ENCODE peak calls at places on chromosomes 1 and 21, in ten cellular contexts. One of them, this sample, is unnamed.

GRCh38 chr1:32798191-32798590 is 19.0 kb downstream of the YARS1 start:
- DNase-seq in GM23338: no peak
- DNase-seq in RCC 7860: no peak
- DNase-seq in NAMALWA: no peak
- DNase-seq in RPMI7951: peak; percentile 89
- DNase-seq in naive thymus-derived CD4-positive, alpha-beta T cell: no peak
- DNase-seq in central memory CD4-positive, alpha-beta T cell: no peak
- DNase-seq in NCI-H510A: no peak
- DNase-seq in T-cell: no peak
- DNase-seq in posterior vena cava: no peak
- DNase-seq in this sample: peak; percentile 99

GRCh38 chr21:38219049-38219628 is 37.7 kb upstream of the KCNJ15 start:
- DNase-seq in GM23338: peak; percentile 86
- DNase-seq in RCC 7860: peak; percentile 64
- DNase-seq in NAMALWA: peak; percentile 78
- DNase-seq in RPMI7951: peak; percentile 80
- DNase-seq in naive thymus-derived CD4-positive, alpha-beta T cell: peak; percentile 29
- DNase-seq in central memory CD4-positive, alpha-beta T cell: peak; percentile 26
- DNase-seq in NCI-H510A: peak; percentile 49
- DNase-seq in T-cell: peak; percentile 49
- DNase-seq in posterior vena cava: no peak
- DNase-seq in this sample: peak; percentile 79

GRCh38 chr21:42406201-42406601 is 2.5 kb downstream of the UBASH3A start:
- DNase-seq in GM23338: no peak
- DNase-seq in RCC 7860: no peak
- DNase-seq in NAMALWA: no peak
- DNase-seq in RPMI7951: no peak
- DNase-seq in naive thymus-derived CD4-positive, alpha-beta T cell: peak; percentile 42
- DNase-seq in central memory CD4-positive, alpha-beta T cell: peak; percentile 65
- DNase-seq in NCI-H510A: no peak
- DNase-seq in T-cell: no peak
- DNase-seq in posterior vena cava: no peak
- DNase-seq in this sample: no peak

GRCh38 chr1:21318714-21319159 is 28.5 kb upstream of the ECE1 start:
- DNase-seq in GM23338: no peak
- DNase-seq in RCC 7860: no peak
- DNase-seq in NAMALWA: no peak
- DNase-seq in RPMI7951: no peak
- DNase-seq in naive thymus-derived CD4-positive, alpha-beta T cell: no peak
- DNase-seq in central memory CD4-positive, alpha-beta T cell: no peak
- DNase-seq in NCI-H510A: no peak
- DNase-seq in T-cell: no peak
- DNase-seq in posterior vena cava: peak; percentile 97
- DNase-seq in this sample: no peak

GRCh38 chr1:169483500-169483966 is 2.2 kb downstream of the SLC19A2 start:
- DNase-seq in GM23338: no peak
- DNase-seq in RCC 7860: no peak
- DNase-seq in NAMALWA: no peak
- DNase-seq in RPMI7951: peak; percentile 55
- DNase-seq in naive thymus-derived CD4-positive, alpha-beta T cell: no peak
- DNase-seq in central memory CD4-positive, alpha-beta T cell: no peak
- DNase-seq in NCI-H510A: peak; percentile 22
- DNase-seq in T-cell: no peak
- DNase-seq in posterior vena cava: no peak
- DNase-seq in this sample: no peak

GRCh38 chr1:88774151-88774556 is 90.1 kb downstream of the PKN2 start:
- DNase-seq in GM23338: peak; percentile 88
- DNase-seq in RCC 7860: peak; percentile 72
- DNase-seq in NAMALWA: no peak
- DNase-seq in RPMI7951: peak; percentile 1
- DNase-seq in naive thymus-derived CD4-positive, alpha-beta T cell: no peak
- DNase-seq in central memory CD4-positive, alpha-beta T cell: no peak
- DNase-seq in NCI-H510A: no peak
- DNase-seq in T-cell: no peak
- DNase-seq in posterior vena cava: no peak
- DNase-seq in this sample: peak; percentile 71

GRCh38 chr1:156559797-156560112 is 12.6 kb downstream of the IQGAP3 start:
- DNase-seq in GM23338: no peak
- DNase-seq in RCC 7860: no peak
- DNase-seq in NAMALWA: no peak
- DNase-seq in RPMI7951: no peak
- DNase-seq in naive thymus-derived CD4-positive, alpha-beta T cell: no peak
- DNase-seq in central memory CD4-positive, alpha-beta T cell: no peak
- DNase-seq in NCI-H510A: no peak
- DNase-seq in T-cell: no peak
- DNase-seq in posterior vena cava: no peak
- DNase-seq in this sample: no peak

GRCh38 chr1:25501235-25502058 is 42.0 kb upstream of the LDLRAP1 start:
- DNase-seq in GM23338: peak; percentile 96
- DNase-seq in RCC 7860: no peak
- DNase-seq in NAMALWA: no peak
- DNase-seq in RPMI7951: no peak
- DNase-seq in naive thymus-derived CD4-positive, alpha-beta T cell: no peak
- DNase-seq in central memory CD4-positive, alpha-beta T cell: no peak
- DNase-seq in NCI-H510A: no peak
- DNase-seq in T-cell: no peak
- DNase-seq in posterior vena cava: no peak
- DNase-seq in this sample: no peak

GRCh38 chr1:214416417-214417212 is 134.8 kb downstream of the PTPN14 start:
- DNase-seq in GM23338: no peak
- DNase-seq in RCC 7860: peak; percentile 56
- DNase-seq in NAMALWA: no peak
- DNase-seq in RPMI7951: peak; percentile 86
- DNase-seq in naive thymus-derived CD4-positive, alpha-beta T cell: no peak
- DNase-seq in central memory CD4-positive, alpha-beta T cell: no peak
- DNase-seq in NCI-H510A: no peak
- DNase-seq in T-cell: no peak
- DNase-seq in posterior vena cava: no peak
- DNase-seq in this sample: peak; percentile 84

GRCh38 chr1:85297855-85298629 is 21.6 kb upstream of the BCL10 start:
- DNase-seq in GM23338: no peak
- DNase-seq in RCC 7860: peak; percentile 99
- DNase-seq in NAMALWA: peak; percentile 42
- DNase-seq in RPMI7951: peak; percentile 99
- DNase-seq in naive thymus-derived CD4-positive, alpha-beta T cell: no peak
- DNase-seq in central memory CD4-positive, alpha-beta T cell: peak; percentile 58
- DNase-seq in NCI-H510A: peak; percentile 48
- DNase-seq in T-cell: peak; percentile 49
- DNase-seq in posterior vena cava: no peak
- DNase-seq in this sample: peak; percentile 100